ENCODE peak calls at places on chromosome 6, in five cellular contexts. S is CD14-positive monocyte, F is iris pigment epithelial cell, V is ELF-1, R is AG08395. T is an unnamed sample.

GRCh38 chr6:16168858-16169257 is 40.0 kb downstream of the MYLIP start:
- DNase-seq in F (peak), R (no peak), S (no peak), V (peak), T (peak)

GRCh38 chr6:6436366-6436765 is 115.9 kb upstream of the F13A1 start:
- DNase-seq in R (no peak), F (no peak), V (no peak), S (no peak), T (no peak)

GRCh38 chr6:438634-439170 is 47.1 kb downstream of the IRF4 start:
- DNase-seq in R (no peak), S (no peak), F (no peak), V (no peak), T (no peak)

GRCh38 chr6:37347177-37348145 is 6.3 kb upstream of the RNF8 start:
- DNase-seq in F (no peak), V (no peak), R (no peak), S (no peak), T (no peak)

GRCh38 chr6:73394577-73395354 is at the start of gene DDX43:
- DNase-seq in S (peak), F (peak), V (peak), R (peak), T (peak)

GRCh38 chr6:149081281-149081680 is 236.2 kb upstream of the TAB2 start:
- DNase-seq in R (no peak), V (no peak), F (no peak), S (no peak), T (no peak)

GRCh38 chr6:21850682-21851081 is 257.1 kb downstream of the SOX4 start:
- DNase-seq in S (no peak), R (no peak), F (no peak), V (no peak), T (no peak)

GRCh38 chr6:25962368-25963127 is at the start of gene TRIM38:
- DNase-seq in R (peak), V (no peak), S (peak), F (peak), T (peak)

GRCh38 chr6:33313105-33313708 is 671 bp downstream of the TAPBP start:
- DNase-seq in R (peak), F (peak), S (peak), V (peak), T (peak)